ENCODE peak calls at places on chromosome 1, in four cellular contexts. G is Karpas-422; Y is naive thymus-derived CD4-positive, alpha-beta T cell; O is CD8-positive, alpha-beta memory T cell. E is an unnamed sample.

GRCh38 chr1:30058966-30059365 is 664.4 kb downstream of the MATN1 start:
- DNase-seq in G (no peak), O (no peak), Y (no peak), E (no peak)

GRCh38 chr1:238499036-238499435 is 608.3 kb upstream of the ZP4 start:
- DNase-seq in G (no peak), Y (no peak), O (no peak), E (no peak)

GRCh38 chr1:65389296-65389695 is 31.2 kb upstream of the LEPR start:
- DNase-seq in O (no peak), G (no peak), Y (no peak), E (no peak)

GRCh38 chr1:36126005-36126716 is 1.1 kb upstream of the COL8A2 start:
- DNase-seq in O (no peak), G (no peak), Y (no peak), E (no peak)

GRCh38 chr1:6331543-6332246 is 61.9 kb downstream of the ACOT7 start:
- DNase-seq in G (no peak), O (no peak), Y (no peak), E (no peak)

GRCh38 chr1:116075981-116076380 is 35.2 kb upstream of the MAB21L3 start:
- DNase-seq in G (no peak), O (no peak), Y (no peak), E (no peak)

GRCh38 chr1:180854456-180854855 is 58.2 kb upstream of the KIAA1614 start:
- DNase-seq in Y (no peak), G (no peak), O (no peak), E (no peak)

GRCh38 chr1:94063379-94063778 is 57.6 kb downstream of the ABCA4 start:
- DNase-seq in Y (no peak), O (no peak), G (peak), E (no peak)

GRCh38 chr1:223363057-223363855 is 720 bp downstream of the SUSD4 start:
- DNase-seq in G (no peak), Y (peak), O (peak), E (no peak)

GRCh38 chr1:192485692-192486436 is 89.7 kb upstream of the RGS1 start:
- DNase-seq in G (no peak), Y (no peak), O (no peak), E (no peak)

GRCh38 chr1:114353233-114353632 is 157.8 kb downstream of the TRIM33 start:
- DNase-seq in Y (peak), G (peak), O (no peak), E (no peak)
- H3K27ac ChIP-seq in Y (no peak), G (no peak), O (no peak), E (no peak)

DNA sequence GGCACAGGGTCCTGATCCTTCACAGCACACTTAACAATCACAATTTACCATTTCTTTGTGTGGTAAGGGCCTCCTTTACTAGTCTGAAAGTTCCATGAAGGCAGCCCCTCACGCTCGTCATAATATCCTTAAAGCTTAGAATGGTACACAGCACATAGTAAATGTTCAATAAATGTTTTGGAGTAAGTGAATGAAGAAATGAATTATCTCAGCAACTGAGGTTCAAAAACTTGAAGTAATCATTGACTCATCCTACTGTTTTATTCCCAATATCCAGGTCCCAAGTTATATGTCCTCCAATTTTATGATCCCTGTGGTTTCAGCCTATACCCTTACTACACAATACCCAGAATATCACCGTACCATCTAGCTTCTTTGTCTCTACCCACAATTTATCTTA is 2.2 kb upstream of the C1orf162 start:
- DNase-seq in G (no peak), Y (no peak), O (no peak), E (no peak)
- H3K27ac ChIP-seq in G (peak), Y (peak), O (peak), E (peak)

GRCh38 chr1:8033322-8033721 is 7.2 kb upstream of the ERRFI1 start:
- DNase-seq in G (no peak), O (no peak), Y (no peak), E (no peak)

GRCh38 chr1:8032351-8032750 is 6.2 kb upstream of the ERRFI1 start:
- DNase-seq in Y (no peak), G (no peak), O (no peak), E (no peak)

GRCh38 chr1:8039065-8039464 is 13.0 kb upstream of the ERRFI1 start:
- DNase-seq in Y (no peak), O (no peak), G (no peak), E (no peak)

GRCh38 chr1:8031176-8031785 is 5.2 kb upstream of the ERRFI1 start:
- DNase-seq in O (no peak), Y (peak), G (peak), E (no peak)

DNA sequence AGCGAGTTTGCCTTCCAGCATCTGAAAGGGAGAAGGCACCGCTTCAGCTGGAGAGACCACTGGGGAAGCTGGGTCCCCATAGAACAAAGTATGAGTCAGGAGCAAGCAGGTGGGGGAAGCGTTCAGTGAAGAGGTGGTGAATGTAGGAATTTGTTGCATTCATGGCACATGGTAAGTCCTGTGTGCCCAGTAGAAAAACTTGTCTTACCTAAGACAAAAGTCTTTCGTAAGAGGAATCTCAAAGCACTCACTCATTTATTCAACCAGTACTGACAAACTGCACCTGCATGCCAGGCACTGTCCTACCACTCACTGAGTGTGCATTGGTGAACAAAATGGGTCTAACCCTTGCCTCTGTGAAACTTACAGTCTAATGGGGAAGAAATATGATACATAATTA is 9.2 kb upstream of the ERRFI1 start:
- DNase-seq in O (no peak), Y (no peak), G (no peak), E (no peak)
- H3K27ac ChIP-seq in O (no peak), Y (no peak), G (no peak), E (no peak)

GRCh38 chr1:15212989-15213291 is 34.1 kb upstream of the FHAD1 start:
- DNase-seq in Y (no peak), O (no peak), G (no peak), E (no peak)
- H3K27ac ChIP-seq in Y (no peak), O (no peak), G (no peak), E (no peak)

GRCh38 chr1:78032964-78033796 is 12.6 kb upstream of the GIPC2 start:
- DNase-seq in O (no peak), G (no peak), Y (no peak), E (no peak)
- H3K27ac ChIP-seq in O (no peak), G (no peak), Y (no peak), E (no peak)